ENCODE peak calls at places on chromosomes 4 and X, in six cellular contexts. W is A549, Q is tibial nerve, Z is lower leg skin, X is uterus, O is Peyer's patch. C is an unnamed sample.

GRCh38 chr4:73417973-73418372 is 13.9 kb downstream of the ALB start:
- DNase-seq in Z (no peak), W (no peak), Q (no peak), O (no peak), X (no peak), C (no peak)

GRCh38 chr4:4820264-4820663 is 39.2 kb upstream of the MSX1 start:
- DNase-seq in Z (no peak), O (no peak), W (no peak), Q (no peak), X (no peak), C (no peak)

GRCh38 chrX:17537652-17538301 is 162.8 kb downstream of the NHS start:
- DNase-seq in Z (no peak), O (no peak), Q (no peak), X (no peak), W (no peak), C (no peak)

GRCh38 chrX:15451913-15452312 is 41.2 kb downstream of the PIR start:
- DNase-seq in Z (peak; percentile 18), O (no peak), X (peak; percentile 35), W (no peak), Q (peak; percentile 12), C (no peak)

GRCh38 chr4:2402453-2402852 is 16.0 kb downstream of the ZFYVE28 start:
- DNase-seq in W (no peak), O (peak; percentile 62), Q (no peak), X (no peak), Z (no peak), C (no peak)

GRCh38 chr4:128862608-128863313 is 53.3 kb downstream of the JADE1 start:
- DNase-seq in Z (no peak), W (no peak), O (no peak), X (no peak), Q (no peak), C (no peak)

GRCh38 chr4:14867847-14868246 is 134.4 kb upstream of the CPEB2 start:
- DNase-seq in O (no peak), W (no peak), X (no peak), Z (no peak), Q (no peak), C (no peak)

GRCh38 chr4:304987-305680 is at the start of gene ZNF732:
- DNase-seq in W (no peak), Q (no peak), Z (peak; percentile 55), X (peak; percentile 18), O (no peak), C (peak; percentile 81)

GRCh38 chr4:86558799-86559198 is 35.3 kb upstream of the PTPN13 start:
- DNase-seq in O (no peak), Q (no peak), W (no peak), X (no peak), Z (no peak), C (no peak)

GRCh38 chr4:68734095-68734494 is 63.6 kb upstream of the UGT2B15 start:
- DNase-seq in X (no peak), Q (no peak), O (no peak), W (no peak), Z (no peak), C (no peak)

GRCh38 chrX:149010026-149010898 is 494.8 kb downstream of the IDS start:
- DNase-seq in O (no peak), X (no peak), Z (no peak), W (no peak), Q (no peak), C (no peak)

GRCh38 chr4:142574306-142574705 is 271.8 kb downstream of the INPP4B start:
- DNase-seq in O (no peak), X (no peak), Z (no peak), W (no peak), Q (no peak), C (no peak)

GRCh38 chr4:87006531-87007344 is 71.9 kb downstream of the AFF1 start:
- DNase-seq in W (peak; percentile 53), X (peak; percentile 93), Z (peak; percentile 88), Q (peak; percentile 83), O (peak; percentile 96), C (peak; percentile 94)

GRCh38 chr4:72846280-72847111 is 223.0 kb downstream of the COX18 start:
- DNase-seq in X (no peak), W (no peak), Z (no peak), Q (no peak), O (no peak), C (no peak)

GRCh38 chr4:86482851-86483490 is 111.1 kb upstream of the PTPN13 start:
- DNase-seq in Z (no peak), Q (no peak), X (no peak), W (no peak), O (no peak), C (no peak)

GRCh38 chr4:139665690-139666529 is at the start of gene MGST2:
- DNase-seq in O (peak; percentile 93), W (peak; percentile 62), Q (peak; percentile 37), X (peak; percentile 76), Z (peak; percentile 69), C (peak; percentile 84)
- TF ChIP-seq POLR2A in O (peak; percentile 52), W (peak; percentile 39), Q (no peak), X (peak; percentile 22), Z (no peak), C (no peak)

GRCh38 chr4:77820836-77821561 is 1.8 kb upstream of the CNOT6L start:
- DNase-seq in W (no peak), O (no peak), Q (no peak), Z (no peak), X (no peak), C (no peak)

GRCh38 chr4:77818667-77819408 is at the start of gene CNOT6L:
- DNase-seq in W (peak; percentile 5), O (peak; percentile 90), X (peak; percentile 69), Z (peak; percentile 60), Q (peak; percentile 51), C (peak; percentile 87)

GRCh38 chr4:77819836-77820679 is 890 bp upstream of the CNOT6L start:
- DNase-seq in Z (peak; percentile 91), Q (peak; percentile 86), O (peak; percentile 98), W (peak; percentile 59), X (peak; percentile 89), C (peak; percentile 94)

GRCh38 chr4:77819409-77819835 is 254 bp upstream of the CNOT6L start:
- DNase-seq in Z (no peak), X (no peak), Q (peak; percentile 13), O (no peak), W (no peak), C (no peak)

GRCh38 chr4:77821775-77822174 is 2.6 kb upstream of the CNOT6L start:
- DNase-seq in Z (no peak), Q (no peak), O (peak; percentile 65), W (no peak), X (no peak), C (no peak)
- TF ChIP-seq POLR2A in Z (no peak), Q (no peak), O (no peak), W (no peak), X (no peak), C (no peak)

DNA sequence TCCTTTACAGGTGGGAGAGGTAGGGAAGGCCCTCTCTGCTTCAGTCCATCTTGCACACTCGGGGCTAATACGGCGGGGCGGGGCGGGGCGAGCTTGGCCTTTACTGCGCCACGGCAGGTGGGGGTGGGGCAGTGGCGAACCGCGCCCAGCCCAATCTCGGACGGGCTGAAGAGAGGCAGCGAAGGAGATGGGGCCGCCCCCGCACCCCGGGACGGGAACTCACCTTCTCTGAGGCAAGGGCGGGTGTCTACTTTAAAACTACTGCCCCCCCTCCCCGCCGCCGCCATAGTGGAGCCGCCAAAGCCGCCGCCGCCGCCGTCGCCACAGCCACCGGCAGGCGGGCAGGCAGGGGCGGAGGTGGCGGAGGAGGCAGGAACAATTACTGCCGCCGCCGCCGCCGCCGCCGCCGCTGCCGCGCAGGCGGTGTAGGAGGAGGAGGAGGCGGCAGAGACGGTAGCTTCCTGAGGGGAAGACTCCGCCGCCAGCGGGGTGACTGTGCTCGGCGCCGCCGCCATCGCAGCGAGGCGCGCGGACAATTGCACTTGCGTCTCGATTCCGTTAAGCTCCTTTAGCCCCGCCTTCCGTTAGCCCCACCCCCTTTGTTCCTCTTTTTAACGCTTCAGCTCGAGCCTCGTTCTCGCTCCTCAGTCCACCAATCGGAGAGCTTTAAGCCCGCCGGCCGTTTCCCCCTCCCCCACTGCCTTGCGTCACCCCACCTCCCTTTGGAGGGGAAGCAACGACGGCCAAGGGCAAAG is at the start of gene ZMAT1:
- DNase-seq in X (peak; percentile 95), W (peak; percentile 53), Z (peak; percentile 90), O (peak; percentile 97), Q (peak; percentile 89), C (peak; percentile 95)
- TF ChIP-seq POLR2A in X (peak; percentile 89), W (peak; percentile 88), Z (no peak), O (peak; percentile 70), Q (peak; percentile 77), C (peak; percentile 68)

GRCh38 chrX:103830848-103831247 is 1.2 kb downstream of the RAB9B start:
- DNase-seq in X (no peak), Q (no peak), O (no peak), Z (no peak), W (no peak), C (no peak)

GRCh38 chrX:103828529-103828928 is 3.5 kb downstream of the RAB9B start:
- DNase-seq in Q (no peak), X (no peak), O (no peak), W (no peak), Z (no peak), C (no peak)

GRCh38 chrX:103831342-103831802 is 685 bp downstream of the RAB9B start:
- DNase-seq in Q (no peak), W (peak; percentile 66), X (no peak), Z (no peak), O (no peak), C (no peak)

DNA sequence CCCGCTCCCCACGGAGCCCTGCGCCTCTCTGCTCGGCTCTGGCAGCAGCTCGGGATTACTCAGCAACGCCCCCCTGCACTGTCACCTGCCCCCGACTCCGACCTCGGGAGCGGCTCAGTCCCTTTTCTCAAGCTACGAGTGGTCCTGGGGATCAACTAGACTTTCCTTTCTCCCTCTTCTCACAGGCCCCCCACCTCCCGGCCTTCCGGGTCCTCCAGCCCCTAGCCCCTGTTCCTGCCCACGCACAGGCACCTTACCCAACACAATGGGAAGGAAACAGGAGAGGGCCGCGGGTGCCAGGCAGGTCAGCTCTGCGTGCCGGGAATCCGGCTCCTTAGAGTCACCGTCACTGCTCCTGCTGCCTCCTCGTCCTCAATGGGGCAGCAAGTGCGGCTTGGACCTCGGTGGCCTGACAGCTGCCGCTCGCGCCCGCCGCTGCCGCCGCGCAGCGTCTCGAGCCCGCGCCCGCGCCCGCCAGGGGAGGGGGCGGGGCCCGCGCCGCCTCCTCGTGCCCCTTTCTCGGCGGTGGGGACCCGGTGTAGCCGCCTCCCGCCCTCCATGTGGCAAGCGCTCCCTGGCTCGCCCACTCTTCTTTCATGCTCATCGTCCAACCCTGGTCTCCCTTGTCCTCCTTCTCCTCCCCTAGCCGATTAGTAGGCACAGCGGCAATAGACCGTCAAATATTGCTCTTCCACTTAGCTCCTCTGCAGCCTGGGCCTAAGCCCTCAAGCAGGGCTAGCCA is at the start of gene RAB9B:
- DNase-seq in X (peak; percentile 78), O (peak; percentile 82), Z (peak; percentile 20), Q (peak; percentile 36), W (no peak), C (peak; percentile 66)
- TF ChIP-seq POLR2A in X (peak; percentile 28), O (no peak), Z (no peak), Q (no peak), W (no peak), C (no peak)

GRCh38 chr4:48779095-48779997 is 733 bp downstream of the FRYL start:
- DNase-seq in O (peak; percentile 84), X (peak; percentile 39), Q (peak; percentile 23), Z (peak; percentile 47), W (peak; percentile 23), C (peak; percentile 84)
- TF ChIP-seq POLR2A in O (peak; percentile 6), X (peak; percentile 14), Q (no peak), Z (no peak), W (peak; percentile 29), C (no peak)

GRCh38 chrX:154019633-154020499 is at the start of gene IRAK1:
- DNase-seq in Q (peak; percentile 20), X (no peak), O (peak; percentile 75), W (peak; percentile 47), Z (no peak), C (no peak)
- TF ChIP-seq POLR2A in Q (peak; percentile 55), X (peak; percentile 39), O (peak; percentile 55), W (peak; percentile 63), Z (no peak), C (peak; percentile 50)